ENCODE peak calls at places on chromosomes 13 and 19, in four cellular contexts. J is colonic mucosa, H is AG10803, M is HFF-Myc. L is an unnamed sample.

GRCh38 chr13:91045351-91046034 is 302.0 kb upstream of the MIR17HG start:
- DNase-seq in J (no peak), H (no peak), M (no peak), L (no peak)

GRCh38 chr19:19774354-19775033 is 41.6 kb upstream of the ZNF14 start:
- DNase-seq in J (no peak), H (no peak), M (no peak), L (peak)

GRCh38 chr19:14459703-14460102 is 15.5 kb downstream of the PTGER1 start:
- DNase-seq in J (no peak), H (no peak), M (no peak), L (no peak)

GRCh38 chr19:41774515-41774980 is 19.2 kb downstream of the CEACAM6 start:
- DNase-seq in J (peak), H (no peak), M (no peak), L (peak)

GRCh38 chr13:75038315-75038881 is 443.6 kb downstream of the TBC1D4 start:
- DNase-seq in J (no peak), H (no peak), M (no peak), L (no peak)

GRCh38 chr13:20190481-20191310 is 2.0 kb downstream of the GJB2 start:
- DNase-seq in J (no peak), H (peak), M (peak), L (no peak)

GRCh38 chr19:6718741-6719539 is 1.5 kb downstream of the C3 start:
- DNase-seq in J (no peak), H (peak), M (no peak), L (peak)

GRCh38 chr13:108508263-108508662 is 121.1 kb upstream of the MYO16 start:
- DNase-seq in J (no peak), H (no peak), M (no peak), L (peak)

GRCh38 chr13:94154362-94154761 is 325.1 kb downstream of the DCT start:
- DNase-seq in J (peak), H (peak), M (no peak), L (no peak)

GRCh38 chr19:50569938-50570540 is 1.8 kb upstream of the LRRC4B start:
- DNase-seq in J (no peak), H (no peak), M (no peak), L (no peak)

GRCh38 chr19:38900220-38900629 is 456 bp downstream of the NFKBIB start:
- DNase-seq in J (no peak), H (no peak), M (no peak), L (no peak)

GRCh38 chr19:52297601-52298358 is 811 bp downstream of the ZNF480 start:
- DNase-seq in J (peak), H (no peak), M (no peak), L (no peak)

GRCh38 chr13:103033999-103034398 is 32.2 kb downstream of the SLC10A2 start:
- DNase-seq in J (no peak), H (no peak), M (no peak), L (no peak)

GRCh38 chr13:101845501-101846012 is 393.1 kb downstream of the ITGBL1 start:
- DNase-seq in J (no peak), H (peak), M (no peak), L (no peak)

GRCh38 chr13:51643882-51644281 is 59.6 kb downstream of the WDFY2 start:
- DNase-seq in J (no peak), H (peak), M (peak), L (no peak)

GRCh38 chr13:30774214-30774730 is 38.9 kb downstream of the ALOX5AP start:
- DNase-seq in J (no peak), H (no peak), M (no peak), L (no peak)

GRCh38 chr13:108190897-108191296 is 24.4 kb downstream of the LIG4 start:
- DNase-seq in J (no peak), H (no peak), M (no peak), L (no peak)

GRCh38 chr13:29909975-29910674 is 59.7 kb upstream of the UBL3 start:
- DNase-seq in J (no peak), H (peak), M (no peak), L (no peak)

GRCh38 chr13:49502954-49503353 is 7.2 kb downstream of the PHF11 start:
- DNase-seq in J (no peak), H (peak), M (no peak), L (no peak)

GRCh38 chr19:2055871-2056809 is 5.1 kb upstream of the MKNK2 start:
- DNase-seq in J (peak), H (peak), M (peak), L (peak)

GRCh38 chr13:92900455-92900854 is 326.2 kb upstream of the GPC6 start:
- DNase-seq in J (no peak), H (no peak), M (no peak), L (no peak)

GRCh38 chr19:19428746-19429145 is 23.3 kb downstream of the GATAD2A start:
- DNase-seq in J (no peak), H (peak), M (no peak), L (no peak)

GRCh38 chr19:38697197-38697596 is 47.1 kb downstream of the CAPN12 start:
- DNase-seq in J (no peak), H (no peak), M (no peak), L (no peak)

GRCh38 chr19:40424637-40425449 is 949 bp downstream of the SERTAD1 start:
- DNase-seq in J (peak), H (peak), M (no peak), L (no peak)

GRCh38 chr19:19489804-19490204 is 25.5 kb downstream of the TSSK6 start:
- DNase-seq in J (no peak), H (no peak), M (no peak), L (no peak)

GRCh38 chr19:10352764-10353671 is 13.6 kb upstream of the ICAM3 start:
- DNase-seq in J (peak), H (no peak), M (no peak), L (no peak)

GRCh38 chr13:51761638-51762350 is 42.2 kb downstream of the DHRS12 start:
- DNase-seq in J (no peak), H (peak), M (no peak), L (no peak)

GRCh38 chr19:45784096-45784495 is 1.8 kb upstream of the DMPK start:
- DNase-seq in J (no peak), H (no peak), M (no peak), L (no peak)

GRCh38 chr19:58181902-58182576 is 822 bp upstream of the ZNF274 start:
- DNase-seq in J (peak), H (peak), M (no peak), L (peak)

GRCh38 chr13:66430266-66430665 is 799.9 kb downstream of the PCDH9 start:
- DNase-seq in J (no peak), H (no peak), M (no peak), L (no peak)

GRCh38 chr13:114140909-114141255 is 8.5 kb upstream of the RASA3 start:
- DNase-seq in J (no peak), H (no peak), M (no peak), L (no peak)

GRCh38 chr19:15897026-15897737 is 692 bp downstream of the CYP4F2 start:
- DNase-seq in J (no peak), H (no peak), M (no peak), L (no peak)

GRCh38 chr13:23506821-23507210 is 63.4 kb upstream of the TNFRSF19 start:
- DNase-seq in J (no peak), H (peak), M (no peak), L (no peak)

GRCh38 chr13:25455146-25455545 is 83.4 kb downstream of the ATP8A2 start:
- DNase-seq in J (no peak), H (no peak), M (no peak), L (no peak)

GRCh38 chr19:13401388-13401787 is 104.9 kb downstream of the CACNA1A start:
- DNase-seq in J (no peak), H (peak), M (peak), L (peak)

GRCh38 chr19:13400296-13400695 is 106.0 kb downstream of the CACNA1A start:
- DNase-seq in J (no peak), H (no peak), M (no peak), L (no peak)

GRCh38 chr19:13399746-13400145 is 106.5 kb downstream of the CACNA1A start:
- DNase-seq in J (no peak), H (no peak), M (no peak), L (no peak)

GRCh38 chr19:13398182-13398581 is 108.1 kb downstream of the CACNA1A start:
- DNase-seq in J (no peak), H (no peak), M (no peak), L (no peak)

GRCh38 chr19:13398780-13399726 is 107.2 kb downstream of the CACNA1A start:
- DNase-seq in J (no peak), H (peak), M (peak), L (no peak)
- H3K4me3 ChIP-seq in J (no peak), H (peak), M (no peak), L (no peak)

GRCh38 chr13:96810104-96810503 is 184.2 kb downstream of the OXGR1 start:
- DNase-seq in J (no peak), H (no peak), M (no peak), L (no peak)

GRCh38 chr13:96806750-96807149 is 187.5 kb downstream of the OXGR1 start:
- DNase-seq in J (no peak), H (no peak), M (no peak), L (no peak)

GRCh38 chr13:96811049-96811448 is 183.2 kb downstream of the OXGR1 start:
- DNase-seq in J (no peak), H (no peak), M (no peak), L (no peak)

GRCh38 chr13:96804186-96804585 is 190.1 kb downstream of the OXGR1 start:
- DNase-seq in J (no peak), H (no peak), M (no peak), L (no peak)

GRCh38 chr13:96809366-96810096 is 184.7 kb downstream of the OXGR1 start:
- DNase-seq in J (no peak), H (no peak), M (no peak), L (no peak)
- H3K4me3 ChIP-seq in J (no peak), H (no peak), M (no peak), L (no peak)

DNA sequence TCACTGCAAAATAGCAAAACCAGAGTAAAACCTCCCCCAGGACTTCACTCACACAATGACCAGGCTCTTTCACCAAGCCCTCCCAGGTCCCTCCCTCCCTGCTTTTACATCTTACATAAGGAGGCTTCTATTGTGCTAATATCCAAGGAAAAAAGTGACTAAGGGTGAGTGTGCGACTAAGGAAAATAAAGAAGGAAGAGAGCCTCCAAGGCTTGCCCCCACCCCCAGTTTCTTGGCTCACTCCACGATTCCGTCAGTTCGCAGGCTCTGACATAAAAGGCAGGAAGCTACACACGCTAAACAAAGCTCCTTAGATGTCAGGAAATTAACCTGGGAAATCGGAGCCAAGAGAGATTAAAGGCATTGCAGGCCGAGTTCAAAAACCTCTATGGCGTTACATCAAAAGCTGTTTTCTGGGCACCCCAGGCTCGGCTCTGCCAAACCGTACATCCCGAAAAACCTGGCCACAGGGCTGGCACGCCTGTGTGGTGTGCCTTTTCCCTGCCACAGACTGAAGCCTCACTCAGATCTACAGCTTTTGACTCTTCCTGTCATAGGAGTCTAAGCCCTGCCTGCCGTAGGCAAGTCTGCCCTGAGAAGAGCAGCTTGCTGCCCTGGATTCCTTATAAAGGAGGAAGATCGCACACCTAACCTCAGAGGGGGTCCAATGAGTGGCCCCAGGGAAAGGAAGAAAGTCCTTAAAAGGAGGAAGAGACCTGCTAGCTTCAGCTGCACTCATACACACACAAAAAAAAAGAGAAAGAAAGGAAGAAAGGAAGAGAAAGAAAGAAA is 67.0 kb upstream of the SERP2 start:
- DNase-seq in J (peak), H (peak), M (peak), L (peak)
- H3K4me3 ChIP-seq in J (no peak), H (peak), M (no peak), L (peak)

GRCh38 chr13:40984670-40985366 is 34.3 kb downstream of the ELF1 start:
- DNase-seq in J (no peak), H (no peak), M (no peak), L (no peak)

GRCh38 chr13:40983725-40984669 is 35.1 kb downstream of the ELF1 start:
- DNase-seq in J (no peak), H (no peak), M (no peak), L (no peak)

GRCh38 chr13:40986328-40986856 is 32.7 kb downstream of the ELF1 start:
- DNase-seq in J (no peak), H (peak), M (no peak), L (no peak)

GRCh38 chr13:40987606-40988280 is 31.4 kb downstream of the ELF1 start:
- DNase-seq in J (no peak), H (peak), M (no peak), L (no peak)

GRCh38 chr13:40985596-40986327 is 33.4 kb downstream of the ELF1 start:
- DNase-seq in J (no peak), H (no peak), M (no peak), L (no peak)
- H3K4me3 ChIP-seq in J (no peak), H (no peak), M (no peak), L (no peak)

GRCh38 chr13:106573279-106573831 is 5.4 kb upstream of the ARGLU1 start:
- DNase-seq in J (no peak), H (peak), M (no peak), L (no peak)
- H3K4me3 ChIP-seq in J (no peak), H (no peak), M (no peak), L (no peak)

GRCh38 chr13:112938680-112939079 is 30.3 kb upstream of the MCF2L start:
- DNase-seq in J (no peak), H (no peak), M (no peak), L (no peak)

GRCh38 chr13:112943309-112944125 is 25.5 kb upstream of the MCF2L start:
- DNase-seq in J (peak), H (no peak), M (no peak), L (no peak)

GRCh38 chr13:112940236-112940635 is 28.8 kb upstream of the MCF2L start:
- DNase-seq in J (no peak), H (no peak), M (no peak), L (no peak)

GRCh38 chr13:112941349-112941748 is 27.7 kb upstream of the MCF2L start:
- DNase-seq in J (no peak), H (no peak), M (no peak), L (no peak)

GRCh38 chr13:112942689-112943308 is 26.2 kb upstream of the MCF2L start:
- DNase-seq in J (peak), H (peak), M (peak), L (peak)
- H3K4me3 ChIP-seq in J (peak), H (peak), M (peak), L (no peak)

DNA sequence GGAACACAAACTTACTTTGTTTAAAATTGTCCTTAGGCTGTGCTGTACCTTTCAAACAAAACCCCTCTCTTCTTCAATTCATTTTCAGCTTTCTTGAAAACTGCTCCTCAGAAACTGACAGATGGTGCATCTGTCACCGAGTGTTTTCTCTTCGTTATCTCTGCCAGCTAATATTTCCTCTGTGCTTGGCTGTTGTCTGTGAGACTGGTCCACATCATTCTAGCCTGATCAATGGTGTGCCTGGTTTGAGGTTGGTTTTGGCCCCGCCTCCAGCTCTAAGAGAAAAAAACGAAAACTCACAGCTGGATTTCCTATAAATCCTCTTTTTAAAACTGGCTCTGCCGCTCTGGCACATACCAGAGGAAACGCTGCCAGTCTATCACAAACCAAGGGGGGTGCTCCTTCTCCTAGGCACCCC is 79.7 kb downstream of the STARD13 start:
- DNase-seq in J (no peak), H (peak), M (no peak), L (peak)
- H3K4me3 ChIP-seq in J (no peak), H (no peak), M (no peak), L (no peak)

DNA sequence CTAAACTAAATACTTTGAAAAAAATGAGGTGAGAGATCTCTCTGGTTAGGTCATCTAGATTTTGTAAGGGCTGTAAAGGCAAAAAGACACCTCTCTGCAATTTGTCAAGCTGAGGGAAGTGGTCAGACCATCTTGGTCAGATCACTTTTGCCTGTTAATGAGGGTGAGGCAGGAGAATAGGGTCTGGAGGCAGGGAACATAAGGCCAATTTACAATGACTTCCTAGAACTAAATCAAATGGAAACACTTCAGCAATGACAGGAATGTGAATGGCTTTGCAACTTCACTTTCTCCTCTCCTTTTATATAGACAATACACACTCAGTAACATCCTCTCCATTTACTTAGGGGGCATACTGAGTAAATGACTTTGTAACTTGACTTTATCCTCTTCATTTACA is 1653.4 kb downstream of the SLITRK5 start:
- DNase-seq in J (no peak), H (no peak), M (no peak), L (no peak)
- H3K4me3 ChIP-seq in J (no peak), H (no peak), M (no peak), L (no peak)

DNA sequence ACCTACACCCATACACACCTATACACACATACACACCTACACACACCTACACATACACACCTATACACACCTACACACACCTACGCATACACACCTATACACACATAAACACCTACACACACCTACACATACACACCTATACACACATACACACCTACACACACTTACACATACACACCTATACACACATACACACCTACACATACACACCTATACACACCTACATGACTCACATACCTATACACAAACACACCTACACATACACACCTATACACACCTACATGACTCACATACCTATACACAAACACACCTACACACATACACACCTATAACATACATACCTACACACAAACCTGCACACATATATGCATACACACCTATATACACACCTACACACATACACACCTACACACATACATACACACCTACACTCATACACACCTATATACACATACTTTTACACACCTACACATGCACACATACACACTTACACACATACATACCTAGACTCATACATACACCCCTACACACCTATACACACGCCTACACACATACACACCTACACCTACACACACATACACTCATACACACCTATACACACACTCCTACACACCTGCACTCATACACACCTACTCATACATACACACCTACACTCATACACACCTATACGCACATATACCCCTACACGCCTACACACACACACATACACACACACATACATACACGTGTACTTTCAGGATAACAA is 286.7 kb upstream of the MAB21L1 start:
- DNase-seq in J (no peak), H (no peak), M (no peak), L (no peak)
- H3K4me3 ChIP-seq in J (no peak), H (no peak), M (no peak), L (no peak)

GRCh38 chr19:18086590-18087138 is at the start of gene IL12RB1:
- DNase-seq in J (no peak), H (no peak), M (no peak), L (peak)
- H3K4me3 ChIP-seq in J (peak), H (no peak), M (no peak), L (peak)